ENCODE peak calls at places on chromosome 17, in ten cellular contexts. G, B, K, H, Q, U, F, W, Y and V are unnamed samples.

GRCh38 chr17:74545456-74546230 is at the start of gene CD300C:
- DNase-seq in Q (no peak), W (no peak), B (no peak), K (no peak), F (no peak), H (no peak), G (no peak), Y (no peak), U (no peak), V (no peak)

GRCh38 chr17:58079300-58080033 is 3.8 kb upstream of the DYNLL2 start:
- DNase-seq in B (no peak), G (peak; percentile 35), K (no peak), Y (no peak), W (no peak), Q (no peak), F (no peak), H (peak; percentile 34), U (no peak), V (no peak)

GRCh38 chr17:59415397-59415796 is 83.9 kb downstream of the YPEL2 start:
- DNase-seq in Y (no peak), G (no peak), U (no peak), B (no peak), F (no peak), Q (no peak), H (no peak), K (no peak), W (no peak), V (no peak)

GRCh38 chr17:10139560-10139959 is 58.8 kb downstream of the GAS7 start:
- DNase-seq in K (no peak), F (no peak), H (no peak), W (no peak), G (no peak), Q (no peak), Y (no peak), U (no peak), B (no peak), V (no peak)

GRCh38 chr17:47400333-47400732 is 76.6 kb downstream of the EFCAB13 start:
- DNase-seq in B (no peak), H (no peak), W (no peak), U (no peak), G (no peak), K (no peak), Q (no peak), F (no peak), Y (no peak), V (no peak)

GRCh38 chr17:63701477-63702222 is 1.7 kb upstream of the LIMD2 start:
- DNase-seq in K (no peak), U (no peak), F (no peak), Y (peak; percentile 83), W (no peak), H (peak; percentile 41), B (peak; percentile 77), G (peak; percentile 53), Q (no peak), V (no peak)

GRCh38 chr17:50507871-50508572 is at the start of gene MYCBPAP:
- DNase-seq in U (no peak), F (no peak), K (peak; percentile 64), H (peak; percentile 93), Y (peak; percentile 93), W (peak; percentile 58), G (peak; percentile 93), B (peak; percentile 90), Q (peak; percentile 49), V (no peak)

GRCh38 chr17:34393401-34393800 is 30.4 kb upstream of the CCL1 start:
- DNase-seq in W (no peak), Q (no peak), G (peak; percentile 29), B (no peak), Y (no peak), K (no peak), H (no peak), U (no peak), F (peak; percentile 92), V (no peak)

GRCh38 chr17:40461774-40462342 is 18.6 kb downstream of the IGFBP4 start:
- DNase-seq in Q (no peak), U (no peak), G (no peak), W (no peak), B (no peak), Y (no peak), F (no peak), K (no peak), H (no peak), V (no peak)

GRCh38 chr17:81018044-81018802 is 16.7 kb upstream of the BAIAP2 start:
- DNase-seq in Y (no peak), G (no peak), K (no peak), Q (no peak), B (no peak), W (no peak), U (no peak), H (no peak), F (peak; percentile 79), V (no peak)